ENCODE peak calls at places on chromosomes 16 and 17, in five cellular contexts. C is GM12878, E is HepG2, J is SK-N-SH, D is K562. H is an unnamed sample.

GRCh38 chr16:84907575-84907974 is 87.8 kb downstream of the CRISPLD2 start:
- DNase-seq in D (no peak), C (no peak), E (no peak), J (no peak), H (peak; percentile 76)

GRCh38 chr17:15264542-15264941 is 584 bp downstream of the PMP22 start:
- DNase-seq in C (no peak), E (no peak), J (no peak), D (no peak), H (no peak)

GRCh38 chr17:38657824-38658740 is 16.7 kb downstream of the EPOP start:
- DNase-seq in C (no peak), E (no peak), J (no peak), D (peak; percentile 9), H (no peak)

GRCh38 chr17:4599505-4600281 is 15.4 kb downstream of the SMTNL2 start:
- DNase-seq in J (peak; percentile 62), D (peak; percentile 31), E (peak; percentile 47), C (no peak), H (peak; percentile 15)

GRCh38 chr16:84673203-84673535 is 24.9 kb downstream of the KLHL36 start:
- DNase-seq in E (no peak), J (no peak), C (no peak), D (no peak), H (no peak)

GRCh38 chr16:75702247-75702646 is 986 bp upstream of the DUXB start:
- DNase-seq in D (peak; percentile 35), C (no peak), E (peak; percentile 44), J (no peak), H (no peak)

GRCh38 chr16:85718153-85718477 is 29.4 kb upstream of the GINS2 start:
- DNase-seq in C (no peak), D (no peak), J (no peak), E (no peak), H (no peak)

GRCh38 chr17:9072626-9073339 is 51.5 kb downstream of the NTN1 start:
- DNase-seq in C (no peak), J (no peak), E (no peak), D (no peak), H (no peak)

GRCh38 chr16:21084631-21085235 is 65.9 kb downstream of the DNAH3 start:
- DNase-seq in J (no peak), C (no peak), D (no peak), E (peak; percentile 41), H (no peak)

GRCh38 chr17:42049834-42050359 is 504 bp downstream of the C17orf113 start:
- DNase-seq in E (no peak), C (no peak), J (no peak), D (no peak), H (no peak)

GRCh38 chr17:50950002-50950877 is 84.1 kb upstream of the TOB1 start:
- DNase-seq in C (no peak), D (peak; percentile 80), J (peak; percentile 86), E (peak; percentile 65), H (peak; percentile 84)

GRCh38 chr17:73628642-73629552 is 15.3 kb downstream of the SDK2 start:
- DNase-seq in C (no peak), J (no peak), D (no peak), E (no peak), H (no peak)

GRCh38 chr16:35687071-35687470 is 2227.7 kb downstream of the TP53TG3F start:
- DNase-seq in J (no peak), C (no peak), D (no peak), E (no peak), H (no peak)

GRCh38 chr17:31596382-31597323 is 205.2 kb downstream of the RAB11FIP4 start:
- DNase-seq in J (no peak), E (peak; percentile 44), C (peak; percentile 70), D (no peak), H (peak; percentile 98)

GRCh38 chr16:66926171-66926570 is 836 bp upstream of the RRAD start:
- DNase-seq in E (no peak), C (no peak), D (no peak), J (no peak), H (no peak)

GRCh38 chr17:31738067-31738466 is 121.0 kb downstream of the COPRS start:
- DNase-seq in D (no peak), J (no peak), E (no peak), C (no peak), H (no peak)

GRCh38 chr17:54307326-54307725 is 484.6 kb downstream of the KIF2B start:
- DNase-seq in D (no peak), E (no peak), J (no peak), C (no peak), H (no peak)

GRCh38 chr17:19720631-19721426 is 4.4 kb upstream of the SLC47A2 start:
- DNase-seq in J (no peak), D (no peak), E (peak; percentile 68), C (no peak), H (no peak)

GRCh38 chr17:28151001-28151400 is 108.5 kb downstream of the NLK start:
- DNase-seq in J (peak; percentile 15), C (no peak), E (no peak), D (no peak), H (no peak)

GRCh38 chr17:57032343-57032742 is 52.7 kb upstream of the AKAP1 start:
- DNase-seq in D (no peak), E (no peak), J (no peak), C (no peak), H (no peak)

GRCh38 chr17:48519427-48519826 is 11.4 kb downstream of the HOXB1 start:
- DNase-seq in J (no peak), D (no peak), E (no peak), C (no peak), H (no peak)

GRCh38 chr16:3317315-3317999 is 12.2 kb downstream of the ZNF75A start:
- DNase-seq in D (no peak), E (no peak), J (no peak), C (no peak), H (peak; percentile 6)

DNA sequence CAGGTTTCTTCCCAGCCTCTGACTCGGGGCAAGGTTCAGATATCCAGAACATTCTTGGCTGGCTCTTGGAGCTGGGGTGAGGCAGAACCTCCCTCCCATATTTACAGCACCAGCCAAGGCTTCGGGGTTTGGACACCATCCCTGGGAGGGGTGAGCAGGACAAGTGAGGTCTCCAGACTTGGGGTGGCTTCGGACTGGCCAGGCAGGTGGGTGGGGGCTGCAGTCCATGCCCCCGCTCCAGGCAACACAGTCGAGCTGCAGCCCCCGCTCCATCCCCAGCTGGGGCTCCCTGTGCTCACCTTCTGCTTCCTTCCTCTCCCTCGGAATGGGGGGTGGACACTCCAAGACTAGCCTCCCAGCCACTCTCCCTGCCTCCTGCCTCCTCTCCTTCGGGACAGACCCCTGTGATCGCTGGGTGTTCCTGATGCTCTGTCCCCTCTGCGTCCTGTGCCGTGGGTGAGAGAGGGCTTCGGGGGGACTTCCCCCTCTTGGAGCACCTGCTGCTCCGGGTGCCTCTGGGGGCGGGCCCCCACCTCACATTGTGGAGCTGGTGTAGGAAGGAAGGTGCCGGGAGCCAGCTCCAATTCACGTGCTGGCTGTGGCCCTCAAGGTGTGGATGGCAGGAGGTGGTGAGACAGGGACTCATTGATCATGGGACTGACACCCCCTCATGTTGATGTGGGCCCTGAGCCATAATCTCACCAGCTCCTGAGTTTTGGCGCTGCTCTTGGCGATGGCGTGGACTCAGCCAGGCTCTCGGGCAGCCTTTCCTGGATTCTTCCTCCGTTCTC is 189.2 kb downstream of the SEC14L1 start:
- DNase-seq in E (no peak), D (no peak), J (no peak), C (no peak), H (no peak)
- TF ChIP-seq MXI1 in E (no peak), D (no peak), J (no peak), C (no peak), H (no peak)

DNA sequence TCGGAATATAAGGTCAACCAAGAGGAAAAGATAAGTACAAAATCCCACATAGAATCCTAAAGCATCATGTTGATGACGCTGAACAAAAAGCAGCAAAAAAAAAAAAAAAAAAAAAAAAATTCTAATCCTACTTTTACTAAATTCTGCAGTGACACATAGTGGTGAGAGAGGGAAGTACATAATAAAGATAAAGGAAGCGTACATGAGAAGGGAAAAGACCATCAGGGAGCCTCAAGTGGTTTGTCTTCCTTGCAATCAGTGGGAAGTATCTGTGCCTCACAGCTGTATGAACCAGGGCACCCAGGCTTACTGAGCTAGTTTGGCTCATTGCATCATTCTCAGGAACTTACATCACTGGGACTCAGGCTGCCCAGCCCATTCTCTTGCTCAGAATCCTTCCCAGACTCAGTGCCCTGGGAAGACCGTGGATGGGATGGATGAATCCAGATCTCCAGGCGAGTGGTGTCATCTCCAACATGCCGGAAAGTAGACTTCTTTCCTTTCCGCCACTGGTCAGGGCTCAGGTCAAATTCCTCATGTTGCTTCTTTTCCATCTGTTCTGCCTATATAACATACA is 21.2 kb downstream of the SMG6 start:
- DNase-seq in E (peak; percentile 60), D (peak; percentile 31), J (peak; percentile 61), C (no peak), H (peak; percentile 91)
- TF ChIP-seq MXI1 in E (no peak), D (no peak), J (no peak), C (no peak), H (no peak)

GRCh38 chr17:80892019-80892855 is 99.4 kb upstream of the CHMP6 start:
- DNase-seq in J (no peak), C (peak; percentile 77), D (peak; percentile 88), E (no peak), H (peak; percentile 99)
- TF ChIP-seq MXI1 in J (no peak), C (peak; percentile 92), D (peak; percentile 14), E (no peak), H (peak; percentile 98)

GRCh38 chr16:51968756-51969155 is 578.2 kb downstream of the TOX3 start:
- DNase-seq in D (no peak), J (no peak), E (no peak), C (no peak), H (peak; percentile 63)

GRCh38 chr16:51971184-51971583 is 575.8 kb downstream of the TOX3 start:
- DNase-seq in D (no peak), C (no peak), J (peak; percentile 68), E (no peak), H (peak; percentile 52)

GRCh38 chr16:51967566-51967965 is 579.4 kb downstream of the TOX3 start:
- DNase-seq in J (no peak), C (no peak), D (no peak), E (no peak), H (no peak)
- TF ChIP-seq MXI1 in J (no peak), C (no peak), D (no peak), E (no peak), H (no peak)

GRCh38 chr17:61403846-61404701 is 4.4 kb downstream of the TBX2 start:
- DNase-seq in E (no peak), C (no peak), D (no peak), J (no peak), H (peak; percentile 69)
- TF ChIP-seq MXI1 in E (no peak), C (no peak), D (no peak), J (no peak), H (no peak)

GRCh38 chr16:65057184-65057583 is 64.7 kb downstream of the CDH11 start:
- DNase-seq in J (no peak), C (no peak), D (no peak), E (no peak), H (no peak)

GRCh38 chr16:65062736-65063583 is 58.9 kb downstream of the CDH11 start:
- DNase-seq in J (no peak), D (no peak), C (no peak), E (no peak), H (peak; percentile 53)

GRCh38 chr16:65061935-65062334 is 59.9 kb downstream of the CDH11 start:
- DNase-seq in D (no peak), J (no peak), C (no peak), E (no peak), H (peak; percentile 49)

GRCh38 chr16:65061263-65061662 is 60.6 kb downstream of the CDH11 start:
- DNase-seq in D (no peak), E (no peak), C (no peak), J (no peak), H (no peak)

GRCh38 chr16:65059421-65059980 is 62.4 kb downstream of the CDH11 start:
- DNase-seq in C (no peak), J (no peak), E (no peak), D (no peak), H (no peak)
- TF ChIP-seq MXI1 in C (no peak), J (no peak), E (no peak), D (no peak), H (no peak)